ENCODE peak calls at places on chromosomes 6 and 20, in ten cellular contexts. T is heart left ventricle, W is uterus, U is adrenal gland, J is tibial nerve, H is sigmoid colon, L is IMR-90, N is GM12878, Z is A549, R is lower leg skin. E is an unnamed sample.

GRCh38 chr6:113122060-113122459 is 735.1 kb upstream of the MARCKS start:
- DNase-seq in T (peak; percentile 18), L (peak; percentile 87), N (no peak), U (peak; percentile 16), W (no peak), H (no peak), R (no peak), J (no peak), Z (peak; percentile 83), E (no peak)

GRCh38 chr6:108966855-108967755 is 118.9 kb downstream of the ARMC2 start:
- DNase-seq in H (no peak), T (peak; percentile 67), R (no peak), N (no peak), U (peak; percentile 40), J (no peak), L (peak; percentile 60), W (no peak), Z (no peak), E (no peak)

GRCh38 chr6:112562348-112563220 is 215.5 kb downstream of the RFPL4B start:
- DNase-seq in W (no peak), U (no peak), L (peak; percentile 73), H (peak; percentile 64), Z (no peak), J (no peak), N (no peak), T (no peak), R (no peak), E (no peak)

GRCh38 chr20:18585134-18585533 is 2.7 kb upstream of the DTD1 start:
- DNase-seq in W (no peak), L (peak; percentile 64), U (no peak), J (no peak), T (no peak), N (no peak), R (no peak), Z (peak; percentile 80), H (no peak), E (no peak)

GRCh38 chr6:79631800-79632172 is 657 bp downstream of the SH3BGRL2 start:
- DNase-seq in J (no peak), Z (no peak), U (no peak), N (no peak), L (no peak), W (no peak), R (no peak), H (no peak), T (no peak), E (no peak)

GRCh38 chr6:134317471-134318131 is at the start of gene SGK1:
- DNase-seq in T (no peak), W (peak; percentile 32), Z (peak; percentile 18), N (no peak), J (no peak), U (peak; percentile 61), H (no peak), L (peak; percentile 49), R (no peak), E (no peak)

GRCh38 chr20:4898282-4898681 is 103.0 kb downstream of the SLC23A2 start:
- DNase-seq in N (no peak), J (no peak), R (no peak), L (peak; percentile 89), Z (no peak), W (no peak), U (peak; percentile 95), T (no peak), H (no peak), E (no peak)

GRCh38 chr6:37048851-37049734 is 43.6 kb downstream of the FGD2 start:
- DNase-seq in N (peak; percentile 53), R (peak; percentile 65), W (peak; percentile 64), T (no peak), U (no peak), Z (no peak), J (no peak), L (peak; percentile 95), H (peak; percentile 73), E (no peak)

GRCh38 chr6:43444036-43444435 is 11.3 kb downstream of the DLK2 start:
- DNase-seq in W (no peak), U (no peak), R (no peak), H (no peak), Z (no peak), N (no peak), T (no peak), L (no peak), J (no peak), E (no peak)

GRCh38 chr6:74607934-74608333 is 597.9 kb downstream of the COL12A1 start:
- DNase-seq in U (no peak), W (no peak), H (no peak), L (peak; percentile 60), R (no peak), N (no peak), J (no peak), Z (no peak), T (no peak), E (no peak)

GRCh38 chr20:19440660-19441527 is 228.5 kb downstream of the SLC24A3 start:
- DNase-seq in J (no peak), W (no peak), U (no peak), R (no peak), T (no peak), H (peak; percentile 26), L (no peak), Z (no peak), N (no peak), E (no peak)

GRCh38 chr6:48714286-48715049 is 603.5 kb upstream of the PTCHD4 start:
- DNase-seq in J (no peak), R (no peak), L (no peak), T (no peak), Z (no peak), U (no peak), W (no peak), N (no peak), H (no peak), E (no peak)

GRCh38 chr20:11168026-11168425 is 494.2 kb upstream of the JAG1 start:
- DNase-seq in J (no peak), W (no peak), L (peak; percentile 61), N (no peak), R (no peak), H (no peak), T (no peak), Z (peak; percentile 25), U (no peak), E (no peak)

GRCh38 chr20:62137478-62138203 is 5.6 kb downstream of the PSMA7 start:
- DNase-seq in J (no peak), T (no peak), L (no peak), H (no peak), Z (no peak), N (no peak), R (no peak), W (no peak), U (no peak), E (no peak)
- TF ChIP-seq POLR2A in J (no peak), T (no peak), L (no peak), H (no peak), Z (no peak), N (peak; percentile 63), R (no peak), W (no peak), U (no peak), E (no peak)

GRCh38 chr6:140401666-140402255 is 1027.3 kb upstream of the CITED2 start:
- DNase-seq in H (no peak), T (no peak), U (no peak), Z (no peak), L (peak; percentile 41), J (no peak), R (no peak), N (no peak), W (no peak), E (no peak)
- H3K4me3 ChIP-seq in H (no peak overlapping the region), T (no peak overlapping the region), U (no peak overlapping the region), Z (no peak overlapping the region), L (no peak overlapping the region), J (no peak overlapping the region), R (no peak overlapping the region), N (no peak overlapping the region), W (no peak overlapping the region), E (no peak overlapping the region)

GRCh38 chr20:38472513-38473352 is at the start of gene RALGAPB:
- DNase-seq in W (peak; percentile 99), N (peak; percentile 98), L (peak; percentile 96), H (peak; percentile 99), J (peak; percentile 99), R (peak; percentile 98), Z (peak; percentile 99), U (peak; percentile 99), T (peak; percentile 99), E (peak; percentile 99)
- TF ChIP-seq CTCF in W (peak; percentile 30), N (peak; percentile 46), L (peak; percentile 33), H (no peak), J (no peak), R (no peak), Z (peak; percentile 52), U (peak; percentile 24), T (peak; percentile 49), E (no peak)

GRCh38 chr6:20778917-20779316 is 244.7 kb downstream of the CDKAL1 start:
- DNase-seq in L (no peak), R (no peak), T (no peak), Z (no peak), H (no peak), U (no peak), W (no peak), N (no peak), J (no peak), E (no peak)
- TF ChIP-seq POLR2A in L (no peak), R (no peak), T (no peak), Z (no peak), H (no peak), U (no peak), W (no peak), N (no peak), J (no peak), E (no peak)

DNA sequence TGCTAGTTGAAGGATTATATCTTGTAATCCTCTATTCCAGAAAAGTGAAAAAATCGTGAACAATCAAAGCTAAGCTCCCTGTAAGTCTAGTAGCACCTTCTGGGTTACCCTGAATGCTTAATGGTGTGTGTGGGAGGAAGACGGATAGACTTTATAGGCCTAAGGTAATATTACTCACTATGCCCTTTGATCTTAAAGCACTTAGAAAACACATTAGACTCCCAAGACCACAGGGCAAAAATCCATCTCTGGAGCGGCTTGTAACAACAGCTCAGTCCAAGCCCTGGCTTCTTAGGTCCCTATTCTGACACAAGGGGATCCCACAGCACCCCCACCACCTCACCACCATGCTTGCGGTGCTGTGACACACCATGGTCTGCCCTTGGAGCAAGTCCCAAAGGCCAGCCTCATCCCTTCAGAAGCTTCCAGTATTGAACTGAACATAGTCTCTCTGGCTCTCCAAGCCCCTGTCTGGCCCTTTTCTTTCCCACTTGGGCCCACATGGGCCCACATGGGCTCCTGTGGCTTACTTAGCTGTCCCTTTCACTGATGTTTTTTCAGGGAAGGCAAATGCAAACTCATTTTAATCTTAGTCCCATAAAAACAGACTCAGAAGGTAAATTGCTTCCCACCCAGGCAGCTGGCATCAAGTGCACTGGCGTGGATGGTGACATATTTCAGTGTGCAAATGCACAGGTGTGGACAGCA is 28.3 kb downstream of the C6orf132 start:
- DNase-seq in R (no peak), U (no peak), Z (peak; percentile 48), T (no peak), W (no peak), N (no peak), L (peak; percentile 45), J (no peak), H (no peak), E (no peak)
- H3K4me3 ChIP-seq in R (no peak overlapping the region), U (no peak overlapping the region), Z (no peak overlapping the region), T (no peak overlapping the region), W (no peak overlapping the region), N (no peak overlapping the region), L (no peak overlapping the region), J (no peak overlapping the region), H (no peak overlapping the region), E (no peak overlapping the region)